ENCODE peak calls at places on chromosomes 1 and 21, in four cellular contexts. One of them, this sample, is unnamed.

GRCh38 chr1:84611796-84612195 is 37.6 kb upstream of the CTBS start:
- DNase-seq in lower lobe of right lung: no peak
- DNase-seq in T-helper 1 cell: no peak
- DNase-seq in activated effector memory CD4-positive, alpha-beta T cell treated with anti-CD3 and anti-CD28 coated beads, Interleukin-2, amount 50 U/mL, for 16 hours: no peak
- DNase-seq in this sample: no peak

GRCh38 chr1:189429610-189430009 is 1048.1 kb downstream of the BRINP3 start:
- DNase-seq in lower lobe of right lung: no peak
- DNase-seq in T-helper 1 cell: no peak
- DNase-seq in activated effector memory CD4-positive, alpha-beta T cell treated with anti-CD3 and anti-CD28 coated beads, Interleukin-2, amount 50 U/mL, for 16 hours: no peak
- DNase-seq in this sample: no peak

GRCh38 chr1:197356723-197357533 is 88.9 kb downstream of the CRB1 start:
- DNase-seq in lower lobe of right lung: no peak
- DNase-seq in T-helper 1 cell: peak
- DNase-seq in activated effector memory CD4-positive, alpha-beta T cell treated with anti-CD3 and anti-CD28 coated beads, Interleukin-2, amount 50 U/mL, for 16 hours: no peak
- DNase-seq in this sample: no peak

GRCh38 chr1:111334169-111334568 is 43.5 kb downstream of the CHIA start:
- DNase-seq in lower lobe of right lung: no peak
- DNase-seq in T-helper 1 cell: peak
- DNase-seq in activated effector memory CD4-positive, alpha-beta T cell treated with anti-CD3 and anti-CD28 coated beads, Interleukin-2, amount 50 U/mL, for 16 hours: peak
- DNase-seq in this sample: no peak

GRCh38 chr1:186404454-186405051 is 28.9 kb downstream of the ODR4 start:
- DNase-seq in lower lobe of right lung: no peak
- DNase-seq in T-helper 1 cell: no peak
- DNase-seq in activated effector memory CD4-positive, alpha-beta T cell treated with anti-CD3 and anti-CD28 coated beads, Interleukin-2, amount 50 U/mL, for 16 hours: no peak
- DNase-seq in this sample: no peak

GRCh38 chr1:76998582-76999189 is 131.4 kb downstream of the ST6GALNAC5 start:
- DNase-seq in lower lobe of right lung: no peak
- DNase-seq in T-helper 1 cell: no peak
- DNase-seq in activated effector memory CD4-positive, alpha-beta T cell treated with anti-CD3 and anti-CD28 coated beads, Interleukin-2, amount 50 U/mL, for 16 hours: no peak
- DNase-seq in this sample: no peak

GRCh38 chr21:25179116-25179515 is 428.2 kb downstream of the MRPL39 start:
- DNase-seq in lower lobe of right lung: no peak
- DNase-seq in T-helper 1 cell: no peak
- DNase-seq in activated effector memory CD4-positive, alpha-beta T cell treated with anti-CD3 and anti-CD28 coated beads, Interleukin-2, amount 50 U/mL, for 16 hours: no peak
- DNase-seq in this sample: no peak

GRCh38 chr21:33403128-33403785 is at the start of gene IFNGR2:
- DNase-seq in lower lobe of right lung: peak
- DNase-seq in T-helper 1 cell: peak
- DNase-seq in activated effector memory CD4-positive, alpha-beta T cell treated with anti-CD3 and anti-CD28 coated beads, Interleukin-2, amount 50 U/mL, for 16 hours: peak
- DNase-seq in this sample: peak

GRCh38 chr1:234586304-234586703 is 23.7 kb downstream of the IRF2BP2 start:
- DNase-seq in lower lobe of right lung: no peak
- DNase-seq in T-helper 1 cell: no peak
- DNase-seq in activated effector memory CD4-positive, alpha-beta T cell treated with anti-CD3 and anti-CD28 coated beads, Interleukin-2, amount 50 U/mL, for 16 hours: no peak
- DNase-seq in this sample: no peak

GRCh38 chr1:8814870-8815269 is 2.6 kb downstream of the RERE start:
- DNase-seq in lower lobe of right lung: no peak
- DNase-seq in T-helper 1 cell: no peak
- DNase-seq in activated effector memory CD4-positive, alpha-beta T cell treated with anti-CD3 and anti-CD28 coated beads, Interleukin-2, amount 50 U/mL, for 16 hours: peak
- DNase-seq in this sample: no peak

GRCh38 chr1:25484096-25484495 is 53.4 kb downstream of the MACO1 start:
- DNase-seq in lower lobe of right lung: no peak
- DNase-seq in T-helper 1 cell: no peak
- DNase-seq in activated effector memory CD4-positive, alpha-beta T cell treated with anti-CD3 and anti-CD28 coated beads, Interleukin-2, amount 50 U/mL, for 16 hours: no peak
- DNase-seq in this sample: no peak

GRCh38 chr21:27581168-27581567 is 614.3 kb upstream of the ADAMTS5 start:
- DNase-seq in lower lobe of right lung: no peak
- DNase-seq in T-helper 1 cell: no peak
- DNase-seq in activated effector memory CD4-positive, alpha-beta T cell treated with anti-CD3 and anti-CD28 coated beads, Interleukin-2, amount 50 U/mL, for 16 hours: no peak
- DNase-seq in this sample: no peak

GRCh38 chr21:34807881-34808568 is 139.2 kb downstream of the CLIC6 start:
- DNase-seq in lower lobe of right lung: peak
- DNase-seq in T-helper 1 cell: peak
- DNase-seq in activated effector memory CD4-positive, alpha-beta T cell treated with anti-CD3 and anti-CD28 coated beads, Interleukin-2, amount 50 U/mL, for 16 hours: peak
- DNase-seq in this sample: peak

GRCh38 chr1:90707363-90707710 is 9.8 kb downstream of the BARHL2 start:
- DNase-seq in lower lobe of right lung: peak
- DNase-seq in T-helper 1 cell: no peak
- DNase-seq in activated effector memory CD4-positive, alpha-beta T cell treated with anti-CD3 and anti-CD28 coated beads, Interleukin-2, amount 50 U/mL, for 16 hours: no peak
- DNase-seq in this sample: no peak

GRCh38 chr1:67264899-67265298 is 42.8 kb upstream of the IL12RB2 start:
- DNase-seq in lower lobe of right lung: no peak
- DNase-seq in T-helper 1 cell: no peak
- DNase-seq in activated effector memory CD4-positive, alpha-beta T cell treated with anti-CD3 and anti-CD28 coated beads, Interleukin-2, amount 50 U/mL, for 16 hours: no peak
- DNase-seq in this sample: no peak

GRCh38 chr1:181369416-181369815 is 113.9 kb upstream of the CACNA1E start:
- DNase-seq in lower lobe of right lung: no peak
- DNase-seq in T-helper 1 cell: no peak
- DNase-seq in activated effector memory CD4-positive, alpha-beta T cell treated with anti-CD3 and anti-CD28 coated beads, Interleukin-2, amount 50 U/mL, for 16 hours: no peak
- DNase-seq in this sample: no peak

GRCh38 chr1:231628207-231628876 is 1.8 kb downstream of the DISC1 start:
- DNase-seq in lower lobe of right lung: no peak
- DNase-seq in T-helper 1 cell: no peak
- DNase-seq in activated effector memory CD4-positive, alpha-beta T cell treated with anti-CD3 and anti-CD28 coated beads, Interleukin-2, amount 50 U/mL, for 16 hours: peak
- DNase-seq in this sample: no peak

GRCh38 chr1:167148388-167148787 is 54.5 kb downstream of the STYXL2 start:
- DNase-seq in lower lobe of right lung: no peak
- DNase-seq in T-helper 1 cell: no peak
- DNase-seq in activated effector memory CD4-positive, alpha-beta T cell treated with anti-CD3 and anti-CD28 coated beads, Interleukin-2, amount 50 U/mL, for 16 hours: no peak
- DNase-seq in this sample: no peak

GRCh38 chr1:39776400-39776713 is 5.2 kb upstream of the OXCT2 start:
- DNase-seq in lower lobe of right lung: peak
- DNase-seq in T-helper 1 cell: no peak
- DNase-seq in activated effector memory CD4-positive, alpha-beta T cell treated with anti-CD3 and anti-CD28 coated beads, Interleukin-2, amount 50 U/mL, for 16 hours: no peak
- DNase-seq in this sample: peak